ENCODE peak calls at places on chromosome 16, in four cellular contexts. H is uterus, X is ovary, D is body of pancreas. V is an unnamed sample.

GRCh38 chr16:89602273-89602951 is 11.0 kb upstream of the DPEP1 start:
- DNase-seq in H (peak; percentile 34), X (no peak), D (no peak), V (no peak)

GRCh38 chr16:24580665-24581064 is 41.3 kb downstream of the RBBP6 start:
- DNase-seq in H (no peak), X (no peak), D (no peak), V (no peak)

GRCh38 chr16:66660422-66661209 is 35.9 kb downstream of the CMTM4 start:
- DNase-seq in H (peak; percentile 67), X (peak; percentile 59), D (peak; percentile 56), V (peak; percentile 62)

GRCh38 chr16:66228791-66229190 is 137.7 kb upstream of the CDH5 start:
- DNase-seq in H (no peak), X (peak; percentile 59), D (no peak), V (no peak)

GRCh38 chr16:85557083-85557975 is 55.8 kb upstream of the GSE1 start:
- DNase-seq in H (peak; percentile 43), X (no peak), D (peak; percentile 55), V (no peak)

GRCh38 chr16:88290850-88291830 is 91.6 kb upstream of the ZNF469 start:
- DNase-seq in H (no peak), X (no peak), D (no peak), V (no peak)

GRCh38 chr16:75942901-75943300 is 216.6 kb upstream of the CPHXL start:
- DNase-seq in H (no peak), X (no peak), D (no peak), V (no peak)

GRCh38 chr16:48959204-48959603 is 322.4 kb downstream of the CBLN1 start:
- DNase-seq in H (no peak), X (no peak), D (no peak), V (no peak)

GRCh38 chr16:7443108-7443507 is 110.5 kb downstream of the RBFOX1 start:
- DNase-seq in H (no peak), X (no peak), D (no peak), V (no peak)

GRCh38 chr16:79850348-79850747 is 249.8 kb upstream of the MAF start:
- DNase-seq in H (peak; percentile 80), X (no peak), D (no peak), V (peak; percentile 88)

GRCh38 chr16:85173077-85173980 is 61.1 kb upstream of the CIBAR2 start:
- DNase-seq in H (no peak), X (peak; percentile 82), D (no peak), V (no peak)

GRCh38 chr16:71673190-71673956 is 47.4 kb downstream of the MARVELD3 start:
- DNase-seq in H (no peak), X (no peak), D (no peak), V (no peak)

GRCh38 chr16:72501739-72502653 is 330.0 kb upstream of the PMFBP1 start:
- DNase-seq in H (no peak), X (peak; percentile 8), D (peak; percentile 21), V (peak; percentile 34)

GRCh38 chr16:30664616-30665109 is 6.4 kb downstream of the FBRS start:
- DNase-seq in H (no peak), X (no peak), D (no peak), V (no peak)

GRCh38 chr16:11689031-11689840 is 21.0 kb downstream of the SNN start:
- DNase-seq in H (peak; percentile 12), X (no peak), D (no peak), V (no peak)

GRCh38 chr16:60641067-60641466 is 1395.2 kb downstream of the CDH8 start:
- DNase-seq in H (no peak), X (no peak), D (no peak), V (no peak)

GRCh38 chr16:65309294-65309850 is 187.5 kb upstream of the CDH11 start:
- DNase-seq in H (no peak), X (no peak), D (no peak), V (no peak)

GRCh38 chr16:29784901-29785500 is 5.5 kb upstream of the KIF22 start:
- DNase-seq in H (peak; percentile 61), X (peak; percentile 71), D (peak; percentile 70), V (peak; percentile 13)

GRCh38 chr16:13118091-13118490 is 216.7 kb downstream of the SHISA9 start:
- DNase-seq in H (no peak), X (no peak), D (no peak), V (no peak)

GRCh38 chr16:3774819-3775218 is 57.5 kb upstream of the TRAP1 start:
- DNase-seq in H (no peak), X (no peak), D (no peak), V (no peak)

GRCh38 chr16:68995011-68995504 is 110.4 kb upstream of the HAS3 start:
- DNase-seq in H (no peak), X (no peak), D (no peak), V (peak; percentile 34)

GRCh38 chr16:50102046-50102756 is 36.4 kb downstream of the HEATR3 start:
- DNase-seq in H (no peak), X (no peak), D (no peak), V (no peak)

GRCh38 chr16:4407543-4408322 is 8.7 kb downstream of the CORO7 start:
- DNase-seq in H (peak; percentile 18), X (peak; percentile 13), D (no peak), V (no peak)

GRCh38 chr16:8682551-8683259 is 8.3 kb downstream of the ABAT start:
- DNase-seq in H (no peak), X (no peak), D (no peak), V (no peak)

GRCh38 chr16:89696598-89697128 is 4.8 kb downstream of the SPATA2L start:
- DNase-seq in H (no peak), X (peak; percentile 8), D (no peak), V (no peak)

GRCh38 chr16:68764866-68765265 is 27.8 kb downstream of the CDH1 start:
- DNase-seq in H (no peak), X (no peak), D (no peak), V (no peak)

GRCh38 chr16:52498640-52499039 is 48.3 kb downstream of the TOX3 start:
- DNase-seq in H (no peak), X (no peak), D (no peak), V (no peak)

GRCh38 chr16:84495506-84495905 is 9.0 kb downstream of the MEAK7 start:
- DNase-seq in H (no peak), X (no peak), D (no peak), V (no peak)

GRCh38 chr16:54034684-54035083 is 251.9 kb downstream of the IRX3 start:
- DNase-seq in H (no peak), X (no peak), D (no peak), V (no peak)

GRCh38 chr16:84841787-84842300 is 22.1 kb downstream of the CRISPLD2 start:
- DNase-seq in H (no peak), X (no peak), D (peak; percentile 73), V (peak; percentile 87)

GRCh38 chr16:19183187-19183586 is 15.1 kb downstream of the SYT17 start:
- DNase-seq in H (no peak), X (no peak), D (no peak), V (no peak)
- TF ChIP-seq POLR2A in H (no peak), X (no peak), D (no peak), V (no peak)

GRCh38 chr16:86580063-86580797 is 1.9 kb downstream of the FOXL1 start:
- DNase-seq in H (no peak), X (no peak), D (no peak), V (no peak)

GRCh38 chr16:86578056-86578455 is 293 bp upstream of the FOXL1 start:
- DNase-seq in H (no peak), X (no peak), D (no peak), V (no peak)

GRCh38 chr16:86579268-86580062 is 1.1 kb downstream of the FOXL1 start:
- DNase-seq in H (no peak), X (no peak), D (no peak), V (no peak)

GRCh38 chr16:86577314-86577971 is 906 bp upstream of the FOXL1 start:
- DNase-seq in H (no peak), X (no peak), D (no peak), V (no peak)

DNA sequence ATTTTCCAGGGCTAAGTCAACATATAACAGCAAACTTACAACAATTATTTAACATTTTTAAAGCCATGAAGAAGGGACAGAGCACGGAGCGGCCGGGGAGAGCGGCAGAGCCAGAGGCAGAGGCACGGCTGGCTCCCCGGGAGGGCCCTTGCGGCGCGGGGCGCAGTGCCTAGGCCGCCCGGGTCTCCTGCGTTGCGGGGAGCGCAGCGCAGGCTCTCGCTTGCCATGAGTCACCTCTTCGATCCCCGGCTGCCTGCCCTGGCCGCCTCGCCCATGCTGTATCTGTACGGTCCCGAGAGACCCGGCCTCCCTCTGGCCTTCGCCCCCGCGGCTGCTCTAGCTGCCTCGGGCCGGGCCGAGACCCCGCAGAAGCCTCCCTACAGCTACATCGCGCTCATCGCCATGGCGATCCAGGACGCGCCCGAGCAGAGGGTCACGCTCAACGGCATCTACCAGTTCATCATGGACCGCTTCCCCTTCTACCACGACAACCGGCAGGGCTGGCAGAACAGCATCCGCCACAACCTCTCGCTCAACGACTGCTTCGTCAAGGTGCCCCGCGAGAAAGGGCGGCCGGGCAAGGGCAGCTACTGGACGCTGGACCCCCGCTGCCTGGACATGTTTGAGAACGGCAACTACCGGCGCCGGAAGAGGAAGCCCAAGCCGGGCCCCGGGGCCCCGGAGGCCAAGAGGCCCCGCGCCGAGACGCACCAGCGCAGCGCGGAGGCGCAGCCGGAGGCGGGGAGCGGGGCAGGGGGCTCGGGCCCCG is at the start of gene FOXL1:
- DNase-seq in H (no peak), X (no peak), D (no peak), V (no peak)
- H3K4me3 ChIP-seq in H (no peak within 1 kb of the TSS), X (no peak within 1 kb of the TSS), D (no peak within 1 kb of the TSS), V (peak within 1 kb of the TSS; percentile 8)

GRCh38 chr16:1710811-1711507 is 5.0 kb downstream of the MAPK8IP3 start:
- DNase-seq in H (no peak), X (no peak), D (no peak), V (no peak)

GRCh38 chr16:1712791-1713261 is 6.8 kb downstream of the MAPK8IP3 start:
- DNase-seq in H (no peak), X (peak; percentile 38), D (no peak), V (no peak)

GRCh38 chr16:1713331-1713730 is 7.3 kb downstream of the MAPK8IP3 start:
- DNase-seq in H (no peak), X (no peak), D (no peak), V (no peak)

GRCh38 chr16:1715220-1715619 is 9.2 kb downstream of the MAPK8IP3 start:
- DNase-seq in H (no peak), X (no peak), D (no peak), V (no peak)

DNA sequence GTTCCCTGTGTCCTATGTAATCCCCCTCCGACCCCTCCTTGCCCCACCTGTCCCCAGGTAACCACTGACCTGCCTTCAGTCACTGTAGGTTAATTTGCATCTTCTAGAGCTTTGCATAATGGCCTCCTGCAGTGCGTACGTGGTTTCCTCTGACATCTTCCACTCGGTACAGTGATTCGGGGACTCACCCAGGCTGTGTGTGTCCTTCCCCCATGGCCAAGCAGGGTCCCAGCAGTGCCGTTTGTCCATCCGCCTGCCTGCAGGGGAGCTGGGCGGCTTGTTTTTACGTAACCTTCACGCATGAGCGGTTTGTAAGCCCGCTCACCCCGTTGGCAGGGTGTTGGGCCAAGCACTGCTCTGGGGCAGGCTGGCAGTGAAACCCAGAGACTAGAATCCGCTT is 7.9 kb downstream of the MAPK8IP3 start:
- DNase-seq in H (no peak), X (no peak), D (no peak), V (no peak)
- TF ChIP-seq POLR2A in H (no peak), X (no peak), D (no peak), V (no peak)

GRCh38 chr16:1378804-1379053 is 27.0 kb downstream of the GNPTG start:
- DNase-seq in H (no peak), X (no peak), D (no peak), V (no peak)
- H3K4me3 ChIP-seq in H (peak overlapping the region; percentile 23), X (peak overlapping the region; percentile 37), D (peak overlapping the region; percentile 43), V (peak overlapping the region; percentile 39)

GRCh38 chr16:572865-573650 is 3.3 kb downstream of the PIGQ start:
- DNase-seq in H (no peak), X (no peak), D (no peak), V (no peak)
- TF ChIP-seq POLR2A in H (no peak), X (no peak), D (no peak), V (no peak)